ENCODE peak calls at places on chromosomes 1 and 21, in nine cellular contexts. One of them, this sample, is unnamed.

GRCh38 chr1:182588460-182589396 is at the start of gene RNASEL:
- DNase-seq in DND-41: peak; percentile 75
- DNase-seq in left ventricle myocardium inferior: peak; percentile 68
- DNase-seq in astrocyte of the spinal cord: peak; percentile 75
- DNase-seq in AG04450: peak; percentile 6
- DNase-seq in CD8-positive, alpha-beta T cell: peak; percentile 24
- DNase-seq in AG09309: no peak
- DNase-seq in adrenal gland: peak; percentile 60
- DNase-seq in tibial artery: peak; percentile 87
- DNase-seq in this sample: no peak

GRCh38 chr1:75719810-75720209 is 4.7 kb upstream of the ACADM start:
- DNase-seq in DND-41: no peak
- DNase-seq in left ventricle myocardium inferior: no peak
- DNase-seq in astrocyte of the spinal cord: no peak
- DNase-seq in AG04450: no peak
- DNase-seq in CD8-positive, alpha-beta T cell: no peak
- DNase-seq in AG09309: no peak
- DNase-seq in adrenal gland: no peak
- DNase-seq in tibial artery: no peak
- DNase-seq in this sample: no peak

GRCh38 chr1:221228594-221228993 is 349.4 kb downstream of the HLX start:
- DNase-seq in DND-41: no peak
- DNase-seq in left ventricle myocardium inferior: no peak
- DNase-seq in astrocyte of the spinal cord: no peak
- DNase-seq in AG04450: no peak
- DNase-seq in CD8-positive, alpha-beta T cell: no peak
- DNase-seq in AG09309: no peak
- DNase-seq in adrenal gland: no peak
- DNase-seq in tibial artery: no peak
- DNase-seq in this sample: no peak

GRCh38 chr1:33257759-33258712 is 1.7 kb downstream of the ZNF362 start:
- DNase-seq in DND-41: no peak
- DNase-seq in left ventricle myocardium inferior: no peak
- DNase-seq in astrocyte of the spinal cord: no peak
- DNase-seq in AG04450: no peak
- DNase-seq in CD8-positive, alpha-beta T cell: no peak
- DNase-seq in AG09309: no peak
- DNase-seq in adrenal gland: peak; percentile 25
- DNase-seq in tibial artery: no peak
- DNase-seq in this sample: no peak

GRCh38 chr1:240797050-240797449 is 185.1 kb upstream of the GREM2 start:
- DNase-seq in DND-41: no peak
- DNase-seq in left ventricle myocardium inferior: no peak
- DNase-seq in astrocyte of the spinal cord: no peak
- DNase-seq in AG04450: no peak
- DNase-seq in CD8-positive, alpha-beta T cell: no peak
- DNase-seq in AG09309: no peak
- DNase-seq in adrenal gland: no peak
- DNase-seq in tibial artery: no peak
- DNase-seq in this sample: no peak

GRCh38 chr1:116882866-116883265 is 26.9 kb upstream of the PTGFRN start:
- DNase-seq in DND-41: no peak
- DNase-seq in left ventricle myocardium inferior: no peak
- DNase-seq in astrocyte of the spinal cord: no peak
- DNase-seq in AG04450: no peak
- DNase-seq in CD8-positive, alpha-beta T cell: no peak
- DNase-seq in AG09309: no peak
- DNase-seq in adrenal gland: no peak
- DNase-seq in tibial artery: no peak
- DNase-seq in this sample: no peak

GRCh38 chr1:174818951-174819350 is 180.8 kb upstream of the CACYBP start:
- DNase-seq in DND-41: no peak
- DNase-seq in left ventricle myocardium inferior: no peak
- DNase-seq in astrocyte of the spinal cord: no peak
- DNase-seq in AG04450: no peak
- DNase-seq in CD8-positive, alpha-beta T cell: no peak
- DNase-seq in AG09309: no peak
- DNase-seq in adrenal gland: peak; percentile 68
- DNase-seq in tibial artery: no peak
- DNase-seq in this sample: no peak

GRCh38 chr1:217021400-217021799 is 298.2 kb upstream of the ESRRG start:
- DNase-seq in DND-41: no peak
- DNase-seq in left ventricle myocardium inferior: no peak
- DNase-seq in astrocyte of the spinal cord: no peak
- DNase-seq in AG04450: no peak
- DNase-seq in CD8-positive, alpha-beta T cell: no peak
- DNase-seq in AG09309: no peak
- DNase-seq in adrenal gland: no peak
- DNase-seq in tibial artery: no peak
- DNase-seq in this sample: no peak

GRCh38 chr1:218985424-218985823 is 188.3 kb upstream of the LYPLAL1 start:
- DNase-seq in DND-41: no peak
- DNase-seq in left ventricle myocardium inferior: no peak
- DNase-seq in astrocyte of the spinal cord: no peak
- DNase-seq in AG04450: no peak
- DNase-seq in CD8-positive, alpha-beta T cell: no peak
- DNase-seq in AG09309: no peak
- DNase-seq in adrenal gland: no peak
- DNase-seq in tibial artery: no peak
- DNase-seq in this sample: peak; percentile 2

GRCh38 chr1:7956218-7957032 is 5.1 kb upstream of the PARK7 start:
- DNase-seq in DND-41: no peak
- DNase-seq in left ventricle myocardium inferior: no peak
- DNase-seq in astrocyte of the spinal cord: peak; percentile 31
- DNase-seq in AG04450: peak; percentile 57
- DNase-seq in CD8-positive, alpha-beta T cell: no peak
- DNase-seq in AG09309: peak; percentile 16
- DNase-seq in adrenal gland: no peak
- DNase-seq in tibial artery: no peak
- DNase-seq in this sample: no peak

GRCh38 chr1:64922336-64922735 is 44.0 kb downstream of the JAK1 start:
- DNase-seq in DND-41: no peak
- DNase-seq in left ventricle myocardium inferior: no peak
- DNase-seq in astrocyte of the spinal cord: no peak
- DNase-seq in AG04450: no peak
- DNase-seq in CD8-positive, alpha-beta T cell: no peak
- DNase-seq in AG09309: no peak
- DNase-seq in adrenal gland: no peak
- DNase-seq in tibial artery: no peak
- DNase-seq in this sample: no peak

GRCh38 chr1:7339953-7340352 is 431.1 kb upstream of the VAMP3 start:
- DNase-seq in DND-41: no peak
- DNase-seq in left ventricle myocardium inferior: no peak
- DNase-seq in astrocyte of the spinal cord: no peak
- DNase-seq in AG04450: no peak
- DNase-seq in CD8-positive, alpha-beta T cell: no peak
- DNase-seq in AG09309: no peak
- DNase-seq in adrenal gland: no peak
- DNase-seq in tibial artery: no peak
- DNase-seq in this sample: peak; percentile 95

GRCh38 chr1:107993920-107994319 is 28.9 kb upstream of the VAV3 start:
- DNase-seq in DND-41: no peak
- DNase-seq in left ventricle myocardium inferior: no peak
- DNase-seq in astrocyte of the spinal cord: no peak
- DNase-seq in AG04450: no peak
- DNase-seq in CD8-positive, alpha-beta T cell: no peak
- DNase-seq in AG09309: no peak
- DNase-seq in adrenal gland: no peak
- DNase-seq in tibial artery: no peak
- DNase-seq in this sample: no peak

GRCh38 chr1:225684741-225685140 is 31.8 kb upstream of the ENAH start:
- DNase-seq in DND-41: no peak
- DNase-seq in left ventricle myocardium inferior: no peak
- DNase-seq in astrocyte of the spinal cord: no peak
- DNase-seq in AG04450: no peak
- DNase-seq in CD8-positive, alpha-beta T cell: no peak
- DNase-seq in AG09309: no peak
- DNase-seq in adrenal gland: no peak
- DNase-seq in tibial artery: no peak
- DNase-seq in this sample: no peak

GRCh38 chr21:23017989-23018388 is 2019.8 kb downstream of the NCAM2 start:
- DNase-seq in DND-41: no peak
- DNase-seq in left ventricle myocardium inferior: no peak
- DNase-seq in astrocyte of the spinal cord: no peak
- DNase-seq in AG04450: no peak
- DNase-seq in CD8-positive, alpha-beta T cell: no peak
- DNase-seq in AG09309: no peak
- DNase-seq in adrenal gland: no peak
- DNase-seq in tibial artery: no peak
- DNase-seq in this sample: no peak

DNA sequence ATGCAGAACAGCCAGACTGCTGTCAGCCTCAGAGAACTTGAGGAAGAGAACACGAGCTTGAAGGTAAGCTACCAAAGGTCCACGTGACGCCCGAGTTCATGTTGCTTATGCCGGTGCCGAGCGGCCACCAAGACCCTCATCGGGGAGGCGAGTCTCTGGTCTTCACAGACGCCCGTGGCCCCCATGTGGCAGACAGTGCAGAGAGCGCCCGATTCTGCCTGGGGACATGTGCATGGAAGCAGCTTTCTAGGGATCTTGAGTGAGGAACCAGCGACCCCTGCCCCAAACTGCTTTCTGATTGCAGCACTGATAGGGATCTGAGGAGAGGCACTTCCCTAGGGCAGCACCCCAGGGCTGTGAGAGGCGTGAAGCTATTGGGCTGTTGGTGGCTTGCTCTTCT is 56.3 kb upstream of the DIP2A start:
- DNase-seq in DND-41: no peak
- DNase-seq in left ventricle myocardium inferior: no peak
- DNase-seq in astrocyte of the spinal cord: no peak
- DNase-seq in AG04450: no peak
- DNase-seq in CD8-positive, alpha-beta T cell: no peak
- DNase-seq in AG09309: no peak
- DNase-seq in adrenal gland: no peak
- DNase-seq in tibial artery: no peak
- DNase-seq in this sample: no peak
- TF ChIP-seq CTCF in DND-41: peak; percentile 22
- TF ChIP-seq CTCF in left ventricle myocardium inferior: no peak
- TF ChIP-seq CTCF in astrocyte of the spinal cord: no peak
- TF ChIP-seq CTCF in AG04450: no peak
- TF ChIP-seq CTCF in CD8-positive, alpha-beta T cell: no peak
- TF ChIP-seq CTCF in AG09309: no peak
- TF ChIP-seq CTCF in adrenal gland: no peak
- TF ChIP-seq CTCF in tibial artery: no peak
- TF ChIP-seq CTCF in this sample: no peak

GRCh38 chr1:40314721-40315238 is 2.3 kb downstream of the COL9A2 start:
- DNase-seq in DND-41: no peak
- DNase-seq in left ventricle myocardium inferior: no peak
- DNase-seq in astrocyte of the spinal cord: no peak
- DNase-seq in AG04450: peak; percentile 8
- DNase-seq in CD8-positive, alpha-beta T cell: no peak
- DNase-seq in AG09309: no peak
- DNase-seq in adrenal gland: no peak
- DNase-seq in tibial artery: no peak
- DNase-seq in this sample: no peak
- H3K4me3 ChIP-seq in DND-41: no peak overlapping the region
- H3K4me3 ChIP-seq in left ventricle myocardium inferior: peak overlapping the region; percentile 66
- H3K4me3 ChIP-seq in astrocyte of the spinal cord: peak overlapping the region; percentile 4
- H3K4me3 ChIP-seq in AG04450: peak overlapping the region; percentile 32
- H3K4me3 ChIP-seq in CD8-positive, alpha-beta T cell: peak overlapping the region; percentile 84
- H3K4me3 ChIP-seq in AG09309: peak overlapping the region; percentile 22
- H3K4me3 ChIP-seq in adrenal gland: no peak overlapping the region
- H3K4me3 ChIP-seq in tibial artery: peak overlapping the region; percentile 47
- H3K4me3 ChIP-seq in this sample: no peak overlapping the region

DNA sequence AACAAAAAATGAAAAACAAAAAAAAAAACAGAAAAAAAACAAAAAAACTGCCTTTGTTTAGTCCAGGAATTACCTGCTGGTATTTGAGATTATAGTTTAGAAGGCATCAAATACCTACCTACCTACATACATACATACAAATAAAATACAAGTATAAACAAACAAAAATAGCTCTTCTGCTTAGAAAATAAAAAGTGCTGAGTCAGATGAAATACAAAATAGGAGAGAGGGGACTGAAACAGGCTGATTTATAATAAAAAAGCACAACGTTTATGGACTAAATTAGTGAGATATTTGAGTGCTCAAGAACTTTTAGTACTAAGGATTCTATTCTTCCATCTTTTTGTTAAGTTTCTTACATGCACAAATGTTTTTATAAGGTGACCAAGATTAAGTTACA is 980.8 kb downstream of the PLA2G4A start:
- DNase-seq in DND-41: no peak
- DNase-seq in left ventricle myocardium inferior: no peak
- DNase-seq in astrocyte of the spinal cord: no peak
- DNase-seq in AG04450: no peak
- DNase-seq in CD8-positive, alpha-beta T cell: no peak
- DNase-seq in AG09309: no peak
- DNase-seq in adrenal gland: no peak
- DNase-seq in tibial artery: no peak
- DNase-seq in this sample: no peak
- TF ChIP-seq CTCF in DND-41: no peak
- TF ChIP-seq CTCF in left ventricle myocardium inferior: no peak
- TF ChIP-seq CTCF in astrocyte of the spinal cord: no peak
- TF ChIP-seq CTCF in AG04450: no peak
- TF ChIP-seq CTCF in CD8-positive, alpha-beta T cell: no peak
- TF ChIP-seq CTCF in AG09309: no peak
- TF ChIP-seq CTCF in adrenal gland: no peak
- TF ChIP-seq CTCF in tibial artery: no peak
- TF ChIP-seq CTCF in this sample: no peak

DNA sequence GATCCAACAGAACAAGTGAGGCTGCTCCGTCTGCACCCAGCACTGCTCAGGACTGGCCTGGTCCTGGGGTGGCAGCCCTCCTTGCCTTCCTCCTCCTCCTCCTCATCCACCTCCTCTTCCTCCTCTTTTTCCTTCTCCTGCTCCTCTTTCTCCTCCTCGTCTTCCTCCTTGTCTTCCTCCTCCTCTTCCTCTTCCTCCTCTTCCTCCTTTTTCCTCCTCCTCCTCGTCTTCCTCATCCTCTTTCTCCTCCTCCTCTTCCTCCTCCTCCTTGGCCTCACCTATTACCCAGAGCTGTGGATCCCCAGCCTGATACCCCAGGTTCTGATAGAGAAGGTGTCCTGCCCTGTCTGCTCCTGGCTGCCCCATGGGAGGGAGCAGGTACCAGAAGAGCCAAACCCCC is 16.6 kb upstream of the MFN2 start:
- DNase-seq in DND-41: no peak
- DNase-seq in left ventricle myocardium inferior: no peak
- DNase-seq in astrocyte of the spinal cord: no peak
- DNase-seq in AG04450: no peak
- DNase-seq in CD8-positive, alpha-beta T cell: no peak
- DNase-seq in AG09309: no peak
- DNase-seq in adrenal gland: no peak
- DNase-seq in tibial artery: no peak
- DNase-seq in this sample: no peak
- H3K4me3 ChIP-seq in DND-41: no peak overlapping the region
- H3K4me3 ChIP-seq in left ventricle myocardium inferior: no peak overlapping the region
- H3K4me3 ChIP-seq in astrocyte of the spinal cord: no peak overlapping the region
- H3K4me3 ChIP-seq in AG04450: no peak overlapping the region
- H3K4me3 ChIP-seq in CD8-positive, alpha-beta T cell: no peak overlapping the region
- H3K4me3 ChIP-seq in AG09309: no peak overlapping the region
- H3K4me3 ChIP-seq in adrenal gland: no peak overlapping the region
- H3K4me3 ChIP-seq in tibial artery: no peak overlapping the region
- H3K4me3 ChIP-seq in this sample: no peak overlapping the region

GRCh38 chr1:53949023-53949611 is 3.0 kb downstream of the LRRC42 start:
- DNase-seq in DND-41: peak; percentile 24
- DNase-seq in left ventricle myocardium inferior: no peak
- DNase-seq in astrocyte of the spinal cord: peak; percentile 51
- DNase-seq in AG04450: no peak
- DNase-seq in CD8-positive, alpha-beta T cell: no peak
- DNase-seq in AG09309: no peak
- DNase-seq in adrenal gland: no peak
- DNase-seq in tibial artery: no peak
- DNase-seq in this sample: no peak
- TF ChIP-seq CTCF in DND-41: peak; percentile 54
- TF ChIP-seq CTCF in left ventricle myocardium inferior: peak; percentile 49
- TF ChIP-seq CTCF in astrocyte of the spinal cord: peak; percentile 70
- TF ChIP-seq CTCF in AG04450: peak; percentile 75
- TF ChIP-seq CTCF in CD8-positive, alpha-beta T cell: peak; percentile 39
- TF ChIP-seq CTCF in AG09309: peak; percentile 66
- TF ChIP-seq CTCF in adrenal gland: peak; percentile 52
- TF ChIP-seq CTCF in tibial artery: peak; percentile 52
- TF ChIP-seq CTCF in this sample: peak; percentile 46

GRCh38 chr1:9294440-9294773 is 1.7 kb downstream of the SPSB1 start:
- DNase-seq in DND-41: peak; percentile 37
- DNase-seq in left ventricle myocardium inferior: no peak
- DNase-seq in astrocyte of the spinal cord: peak; percentile 88
- DNase-seq in AG04450: peak; percentile 72
- DNase-seq in CD8-positive, alpha-beta T cell: no peak
- DNase-seq in AG09309: no peak
- DNase-seq in adrenal gland: no peak
- DNase-seq in tibial artery: no peak
- DNase-seq in this sample: no peak
- H3K4me3 ChIP-seq in DND-41: peak overlapping the region; percentile 45
- H3K4me3 ChIP-seq in left ventricle myocardium inferior: peak overlapping the region; percentile 96
- H3K4me3 ChIP-seq in astrocyte of the spinal cord: peak overlapping the region; percentile 95
- H3K4me3 ChIP-seq in AG04450: peak overlapping the region; percentile 99
- H3K4me3 ChIP-seq in CD8-positive, alpha-beta T cell: no peak overlapping the region
- H3K4me3 ChIP-seq in AG09309: peak overlapping the region; percentile 94
- H3K4me3 ChIP-seq in adrenal gland: no peak overlapping the region
- H3K4me3 ChIP-seq in tibial artery: peak overlapping the region; percentile 92
- H3K4me3 ChIP-seq in this sample: no peak overlapping the region

This sample was measured in LNCaP clone FGC.